ENCODE peak calls at places on chromosomes 7 and 10, in eight cellular contexts. D is nephron progenitor cell; R is Panc1; S is activated naive CD4-positive, alpha-beta T cell treated with anti-CD3 and anti-CD28 coated beads, Interleukin-2, amount 10 ng/mL, durations not matched to agents 7 days and 5 days; T is glomerular endothelial cell; Y is AG20443; O is spleen; J is stimulated activated effector memory CD8-positive, alpha-beta T cell treated with anti-CD3 and anti-CD28 coated beads, Interleukin-12 subunit alpha, Interleukin-12 subunit beta, amount 100 ng/mL, for 72 hours. K is an unnamed sample.
A peak's percentile ranks its signal among the peaks of the same experiment; 100 is the strongest.

GRCh38 chr7:27965650-27966049 is 214.9 kb downstream of the JAZF1 start:
- DNase-seq in R (no peak), T (no peak), J (no peak), O (no peak), D (no peak), S (no peak), Y (no peak), K (no peak)

GRCh38 chr7:45677311-45677900 is 103.2 kb downstream of the ADCY1 start:
- DNase-seq in S (no peak), T (no peak), O (peak; percentile 35), D (no peak), Y (no peak), J (no peak), R (no peak), K (no peak)

GRCh38 chr7:132756482-132756990 is 180.3 kb upstream of the PLXNA4 start:
- DNase-seq in Y (no peak), T (no peak), R (no peak), J (no peak), O (no peak), D (no peak), S (no peak), K (peak; percentile 19)

GRCh38 chr10:132899054-132899750 is 43.2 kb downstream of the CFAP46 start:
- DNase-seq in Y (no peak), T (no peak), D (no peak), S (peak; percentile 1), R (no peak), J (no peak), O (peak; percentile 60), K (no peak)

GRCh38 chr7:47375121-47375551 is 206.8 kb downstream of the TNS3 start:
- DNase-seq in J (no peak), D (no peak), T (no peak), O (peak; percentile 24), R (no peak), Y (peak; percentile 68), S (no peak), K (no peak)

GRCh38 chr10:11358046-11358445 is 253.4 kb downstream of the USP6NL start:
- DNase-seq in O (no peak), D (no peak), S (no peak), T (no peak), R (no peak), J (no peak), Y (no peak), K (peak; percentile 70)

GRCh38 chr7:23294549-23295400 is 4.4 kb upstream of the MALSU1 start:
- DNase-seq in T (no peak), R (no peak), O (no peak), Y (no peak), J (no peak), D (no peak), S (no peak), K (no peak)

GRCh38 chr7:54477083-54477482 is 65.1 kb upstream of the VSTM2A start:
- DNase-seq in S (no peak), Y (no peak), J (no peak), T (no peak), D (no peak), O (no peak), R (no peak), K (peak; percentile 1)

GRCh38 chr10:21516270-21517131 is 9.0 kb downstream of the SKIDA1 start:
- DNase-seq in R (no peak), J (peak; percentile 35), S (peak; percentile 63), O (peak; percentile 89), D (peak; percentile 68), T (no peak), Y (peak; percentile 61), K (peak; percentile 31)

GRCh38 chr10:93406367-93407145 is 75.6 kb downstream of the MYOF start:
- DNase-seq in J (no peak), S (no peak), T (no peak), Y (peak; percentile 26), O (no peak), R (no peak), D (no peak), K (no peak)

GRCh38 chr7:93992423-93993110 is 11.6 kb downstream of the BET1 start:
- DNase-seq in J (no peak), Y (no peak), S (no peak), O (no peak), D (no peak), T (no peak), R (no peak), K (peak; percentile 22)

GRCh38 chr7:48183370-48183743 is 12.1 kb downstream of the ABCA13 start:
- DNase-seq in D (no peak), Y (no peak), J (no peak), T (no peak), R (no peak), S (no peak), O (no peak), K (no peak)

GRCh38 chr10:44703241-44704155 is 207.6 kb upstream of the TMEM72 start:
- DNase-seq in Y (peak; percentile 57), S (no peak), T (no peak), O (no peak), J (no peak), D (no peak), R (no peak), K (no peak)

GRCh38 chr10:88232029-88232895 is 350.9 kb downstream of the RNLS start:
- DNase-seq in T (no peak), O (no peak), Y (no peak), R (no peak), S (no peak), D (no peak), J (no peak), K (peak; percentile 11)

GRCh38 chr10:54985732-54986131 is 184.7 kb upstream of the PCDH15 start:
- DNase-seq in S (no peak), J (no peak), O (no peak), R (no peak), Y (no peak), D (no peak), T (no peak), K (peak; percentile 20)

GRCh38 chr10:70930251-70931000 is 42.1 kb upstream of the PCBD1 start:
- DNase-seq in S (no peak), R (no peak), T (no peak), O (no peak), J (no peak), Y (no peak), D (no peak), K (no peak)

GRCh38 chr10:119931873-119932272 is 39.3 kb downstream of the SEC23IP start:
- DNase-seq in J (no peak), S (no peak), T (no peak), O (no peak), D (no peak), R (no peak), Y (no peak), K (no peak)

K was measured in KBM-7.